ENCODE peak calls at places on chromosomes 5 and 9, in six cellular contexts. W, E, Y, L, H and K are unnamed samples.

GRCh38 chr9:15531380-15531779 is 20.6 kb upstream of the PSIP1 start:
- DNase-seq in E (no peak), W (no peak), H (no peak), L (no peak), Y (no peak), K (no peak)

GRCh38 chr5:173245319-173246134 is 10.5 kb upstream of the NKX2-5 start:
- DNase-seq in L (no peak), E (no peak), Y (no peak), W (no peak), H (no peak), K (no peak)

GRCh38 chr5:52988335-52989024 is 672 bp upstream of the ITGA2 start:
- DNase-seq in E (no peak), L (no peak), Y (peak; percentile 10), W (no peak), H (no peak), K (no peak)

GRCh38 chr5:175836741-175837729 is 34.3 kb upstream of the CPLX2 start:
- DNase-seq in L (no peak), W (no peak), Y (no peak), E (peak; percentile 18), H (peak; percentile 86), K (no peak)

GRCh38 chr5:81688215-81688614 is 62.7 kb downstream of the SSBP2 start:
- DNase-seq in W (no peak), E (no peak), Y (no peak), L (no peak), H (no peak), K (no peak)

GRCh38 chr9:17509698-17510097 is 69.2 kb upstream of the SH3GL2 start:
- DNase-seq in E (no peak), L (no peak), W (no peak), Y (no peak), H (no peak), K (no peak)

GRCh38 chr5:163531272-163531671 is 25.9 kb downstream of the MAT2B start:
- DNase-seq in L (no peak), H (no peak), Y (no peak), W (no peak), E (no peak), K (no peak)

GRCh38 chr5:53319306-53319705 is 161.1 kb upstream of the FST start:
- DNase-seq in E (no peak), L (no peak), H (no peak), W (no peak), Y (no peak), K (no peak)

GRCh38 chr5:107381189-107381856 is 289.4 kb downstream of the EFNA5 start:
- DNase-seq in W (no peak), Y (peak; percentile 80), E (peak; percentile 68), H (no peak), L (no peak), K (no peak)

GRCh38 chr9:30536494-30536893 is 1847.9 kb upstream of the ACO1 start:
- DNase-seq in L (no peak), H (no peak), W (no peak), Y (no peak), E (no peak), K (no peak)

GRCh38 chr9:26939934-26940711 is 6.9 kb downstream of the PLAA start:
- DNase-seq in W (no peak), L (no peak), Y (no peak), E (no peak), H (no peak), K (no peak)

GRCh38 chr5:158026248-158027031 is 167.5 kb upstream of the CLINT1 start:
- DNase-seq in W (no peak), Y (no peak), E (no peak), H (no peak), L (no peak), K (no peak)

GRCh38 chr5:116572375-116573278 is 2.0 kb downstream of the SEMA6A start:
- DNase-seq in W (no peak), Y (peak; percentile 8), L (peak; percentile 70), H (peak; percentile 74), E (peak; percentile 62), K (peak; percentile 68)

GRCh38 chr5:35047785-35048404 is at the start of gene AGXT2:
- DNase-seq in E (no peak), W (no peak), L (no peak), H (no peak), Y (no peak), K (no peak)

GRCh38 chr5:78335976-78336375 is 24.4 kb upstream of the SCAMP1 start:
- DNase-seq in W (no peak), L (no peak), H (no peak), Y (no peak), E (no peak), K (no peak)

GRCh38 chr9:132769895-132770774 is 99.9 kb downstream of the GTF3C4 start:
- DNase-seq in W (no peak), L (peak; percentile 52), H (no peak), E (peak; percentile 70), Y (peak; percentile 44), K (peak; percentile 72)

GRCh38 chr5:130166839-130167490 is 262.7 kb downstream of the CHSY3 start:
- DNase-seq in H (no peak), W (no peak), E (no peak), Y (no peak), L (no peak), K (no peak)

GRCh38 chr5:107337281-107337680 is 333.5 kb downstream of the EFNA5 start:
- DNase-seq in L (no peak), H (no peak), E (no peak), Y (no peak), W (no peak), K (no peak)

GRCh38 chr9:69130456-69131441 is 43.3 kb upstream of the TJP2 start:
- DNase-seq in W (no peak), H (no peak), Y (no peak), L (no peak), E (no peak), K (no peak)

GRCh38 chr9:86242012-86242411 is 17.4 kb downstream of the C9orf153 start:
- DNase-seq in L (no peak), W (no peak), E (no peak), H (no peak), Y (no peak), K (no peak)

GRCh38 chr5:31809037-31809910 is 170.3 kb downstream of the PDZD2 start:
- DNase-seq in L (peak; percentile 65), H (peak; percentile 89), Y (peak; percentile 83), E (peak; percentile 78), W (peak; percentile 32), K (peak; percentile 67)

GRCh38 chr9:113154471-113154870 is 3.7 kb downstream of the SLC31A2 start:
- DNase-seq in L (no peak), Y (no peak), W (no peak), H (peak; percentile 89), E (peak; percentile 70), K (no peak)

GRCh38 chr9:14030350-14030823 is 283.6 kb downstream of the NFIB start:
- DNase-seq in Y (no peak), L (no peak), H (no peak), W (peak; percentile 34), E (no peak), K (no peak)

GRCh38 chr5:62273691-62274090 is 32.3 kb upstream of the KIF2A start:
- DNase-seq in L (no peak), Y (no peak), H (no peak), W (no peak), E (no peak), K (no peak)

GRCh38 chr5:112630246-112631009 is 107.3 kb upstream of the APC start:
- DNase-seq in H (no peak), L (no peak), E (no peak), W (no peak), Y (no peak), K (no peak)

GRCh38 chr9:137156567-137157375 is 13.1 kb downstream of the LRRC26 start:
- DNase-seq in L (peak; percentile 53), W (no peak), Y (no peak), H (no peak), E (no peak), K (peak; percentile 67)

GRCh38 chr5:102547659-102548058 is 48.9 kb upstream of the SLCO6A1 start:
- DNase-seq in H (no peak), E (no peak), W (no peak), Y (no peak), L (no peak), K (no peak)

GRCh38 chr5:179376701-179377420 is 31.6 kb upstream of the ADAMTS2 start:
- DNase-seq in H (no peak), L (no peak), E (no peak), Y (no peak), W (no peak), K (no peak)

GRCh38 chr9:133609311-133610098 is at the start of gene FAM163B:
- DNase-seq in L (peak; percentile 78), E (peak; percentile 62), H (peak; percentile 51), Y (peak; percentile 15), W (no peak), K (peak; percentile 96)

GRCh38 chr9:83920469-83920941 is 727 bp downstream of the KIF27 start:
- DNase-seq in E (no peak), L (no peak), H (no peak), W (no peak), Y (peak; percentile 60), K (no peak)
- TF ChIP-seq CTCF in E (no peak), L (no peak), H (peak; percentile 47), W (peak; percentile 44), Y (peak; percentile 59), K (no peak)

GRCh38 chr9:108933641-108934322 is at the start of gene ELP1:
- DNase-seq in L (peak; percentile 88), W (peak; percentile 86), H (peak; percentile 98), E (peak; percentile 96), Y (peak; percentile 76), K (peak; percentile 96)
- TF ChIP-seq CTCF in L (no peak), W (peak; percentile 44), H (peak; percentile 68), E (no peak), Y (peak; percentile 35), K (no peak)

DNA sequence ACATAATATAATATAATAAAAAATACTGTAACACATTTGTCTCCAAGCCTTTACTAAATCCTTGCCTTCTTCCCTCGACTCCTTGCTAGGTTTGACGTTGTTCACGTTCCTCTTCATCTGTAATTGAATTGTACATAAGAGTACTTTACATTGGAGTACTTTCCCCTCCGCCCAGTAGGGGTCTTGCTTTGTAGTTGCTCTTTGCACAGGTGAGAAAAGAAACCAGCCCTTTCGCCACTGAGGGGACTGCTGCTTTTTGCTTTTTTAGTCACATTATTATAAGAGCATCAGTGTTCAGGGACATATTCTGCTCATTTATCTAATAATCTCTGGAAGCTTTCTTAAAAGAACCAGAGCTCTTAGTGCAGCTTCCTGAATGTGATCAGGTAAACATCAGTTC is 115.0 kb downstream of the CETN3 start:
- DNase-seq in Y (no peak), W (no peak), H (no peak), L (no peak), E (no peak), K (no peak)
- TF ChIP-seq CTCF in Y (no peak), W (no peak), H (no peak), L (no peak), E (no peak), K (no peak)

DNA sequence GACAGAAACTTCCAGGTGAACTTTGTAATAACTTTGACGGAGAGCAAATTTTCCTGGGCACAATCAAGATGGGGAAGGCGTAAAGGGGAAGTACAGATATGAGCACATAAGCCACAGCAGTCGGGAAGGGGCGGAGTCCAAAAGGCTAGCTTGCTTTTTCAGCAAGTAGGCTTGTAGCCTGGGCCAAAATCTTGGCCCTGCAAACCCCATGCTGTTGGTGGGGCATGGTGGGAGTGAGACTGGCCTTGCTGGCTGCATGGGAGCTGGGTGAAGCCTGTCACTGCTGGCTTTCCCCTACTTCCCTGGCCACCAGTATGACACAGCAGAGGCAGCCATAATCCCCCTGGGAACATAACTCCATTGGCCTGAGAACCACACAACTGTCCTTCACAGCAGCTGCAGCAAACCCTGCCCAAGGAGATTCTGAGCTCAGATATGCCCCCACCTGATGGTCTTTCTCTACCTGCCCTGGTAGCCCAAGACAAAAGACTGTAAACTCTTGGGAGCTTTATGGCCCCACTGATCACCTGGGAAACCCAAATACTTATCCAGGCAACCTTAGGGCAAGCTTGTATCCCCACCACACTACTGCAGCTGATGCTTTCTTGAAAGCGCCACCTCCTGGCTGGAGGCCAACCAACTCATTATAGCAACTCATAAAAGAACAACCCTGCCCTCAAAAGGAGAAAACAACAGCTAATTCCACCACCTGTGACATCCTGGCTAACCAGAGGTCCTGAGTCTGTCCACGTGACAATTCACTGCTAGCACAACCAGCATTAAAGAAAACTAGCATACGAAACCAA is 24.0 kb downstream of the DCTN4 start:
- DNase-seq in L (no peak), Y (no peak), H (no peak), W (no peak), E (peak; percentile 65), K (no peak)
- TF ChIP-seq CTCF in L (no peak), Y (no peak), H (peak; percentile 20), W (no peak), E (no peak), K (no peak)